ENCODE peak calls at places on chromosomes 12 and 14, in four cellular contexts. One of them, this sample, is unnamed.

GRCh38 chr14:69703047-69704046 is 63.6 kb upstream of the SRSF5 start:
- DNase-seq in NCI-H1105 treated with DMSO at 0.1 percent for 48 hours: no peak
- DNase-seq in NCI-H1436: no peak
- DNase-seq in NAMALWA: no peak
- DNase-seq in this sample: no peak

GRCh38 chr14:93987376-93987775 is 9.7 kb upstream of the CCDC197 start:
- DNase-seq in NCI-H1105 treated with DMSO at 0.1 percent for 48 hours: no peak
- DNase-seq in NCI-H1436: no peak
- DNase-seq in NAMALWA: no peak
- DNase-seq in this sample: no peak

GRCh38 chr14:25833341-25834121 is 764.3 kb downstream of the NOVA1 start:
- DNase-seq in NCI-H1105 treated with DMSO at 0.1 percent for 48 hours: peak; percentile 61
- DNase-seq in NCI-H1436: peak; percentile 34
- DNase-seq in NAMALWA: peak; percentile 57
- DNase-seq in this sample: peak; percentile 57

GRCh38 chr12:2354151-2354991 is 301.6 kb downstream of the CACNA1C start:
- DNase-seq in NCI-H1105 treated with DMSO at 0.1 percent for 48 hours: peak; percentile 30
- DNase-seq in NCI-H1436: peak; percentile 6
- DNase-seq in NAMALWA: peak; percentile 49
- DNase-seq in this sample: peak; percentile 65

GRCh38 chr12:43362910-43363694 is 188.9 kb downstream of the ADAMTS20 start:
- DNase-seq in NCI-H1105 treated with DMSO at 0.1 percent for 48 hours: no peak
- DNase-seq in NCI-H1436: no peak
- DNase-seq in NAMALWA: no peak
- DNase-seq in this sample: no peak

GRCh38 chr14:71931492-71932228 is 569 bp upstream of the RGS6 start:
- DNase-seq in NCI-H1105 treated with DMSO at 0.1 percent for 48 hours: peak; percentile 41
- DNase-seq in NCI-H1436: no peak
- DNase-seq in NAMALWA: no peak
- DNase-seq in this sample: no peak

GRCh38 chr14:101223147-101223546 is 319.6 kb upstream of the RTL1 start:
- DNase-seq in NCI-H1105 treated with DMSO at 0.1 percent for 48 hours: no peak
- DNase-seq in NCI-H1436: peak; percentile 37
- DNase-seq in NAMALWA: no peak
- DNase-seq in this sample: no peak

GRCh38 chr14:22243971-22244581 is 344.9 kb downstream of the DAD1 start:
- DNase-seq in NCI-H1105 treated with DMSO at 0.1 percent for 48 hours: no peak
- DNase-seq in NCI-H1436: no peak
- DNase-seq in NAMALWA: no peak
- DNase-seq in this sample: no peak

GRCh38 chr12:104177663-104178501 is 37.7 kb upstream of the TXNRD1 start:
- DNase-seq in NCI-H1105 treated with DMSO at 0.1 percent for 48 hours: no peak
- DNase-seq in NCI-H1436: no peak
- DNase-seq in NAMALWA: no peak
- DNase-seq in this sample: no peak

GRCh38 chr12:15701721-15702156 is 87.4 kb downstream of the EPS8 start:
- DNase-seq in NCI-H1105 treated with DMSO at 0.1 percent for 48 hours: no peak
- DNase-seq in NCI-H1436: no peak
- DNase-seq in NAMALWA: no peak
- DNase-seq in this sample: no peak

GRCh38 chr12:12891646-12892355 is 439 bp downstream of the GPRC5A start:
- DNase-seq in NCI-H1105 treated with DMSO at 0.1 percent for 48 hours: no peak
- DNase-seq in NCI-H1436: no peak
- DNase-seq in NAMALWA: no peak
- DNase-seq in this sample: no peak

GRCh38 chr12:106073179-106073578 is 65.6 kb downstream of the NUAK1 start:
- DNase-seq in NCI-H1105 treated with DMSO at 0.1 percent for 48 hours: no peak
- DNase-seq in NCI-H1436: no peak
- DNase-seq in NAMALWA: no peak
- DNase-seq in this sample: no peak

GRCh38 chr14:53472306-53472705 is 319.2 kb upstream of the DDHD1 start:
- DNase-seq in NCI-H1105 treated with DMSO at 0.1 percent for 48 hours: no peak
- DNase-seq in NCI-H1436: no peak
- DNase-seq in NAMALWA: no peak
- DNase-seq in this sample: no peak

GRCh38 chr12:115709410-115710065 is 568.0 kb downstream of the MED13L start:
- DNase-seq in NCI-H1105 treated with DMSO at 0.1 percent for 48 hours: peak; percentile 80
- DNase-seq in NCI-H1436: peak; percentile 42
- DNase-seq in NAMALWA: no peak
- DNase-seq in this sample: no peak

GRCh38 chr12:9243999-9244649 is 35.9 kb upstream of the PZP start:
- DNase-seq in NCI-H1105 treated with DMSO at 0.1 percent for 48 hours: no peak
- DNase-seq in NCI-H1436: no peak
- DNase-seq in NAMALWA: no peak
- DNase-seq in this sample: no peak

GRCh38 chr12:120884644-120885043 is 19.5 kb downstream of the SPPL3 start:
- DNase-seq in NCI-H1105 treated with DMSO at 0.1 percent for 48 hours: no peak
- DNase-seq in NCI-H1436: no peak
- DNase-seq in NAMALWA: no peak
- DNase-seq in this sample: no peak

GRCh38 chr14:78157855-78158436 is 12.2 kb upstream of the NRXN3 start:
- DNase-seq in NCI-H1105 treated with DMSO at 0.1 percent for 48 hours: no peak
- DNase-seq in NCI-H1436: no peak
- DNase-seq in NAMALWA: no peak
- DNase-seq in this sample: no peak

GRCh38 chr12:93390565-93391297 is 13.0 kb downstream of the NUDT4 start:
- DNase-seq in NCI-H1105 treated with DMSO at 0.1 percent for 48 hours: no peak
- DNase-seq in NCI-H1436: no peak
- DNase-seq in NAMALWA: no peak
- DNase-seq in this sample: no peak

GRCh38 chr12:65152586-65152985 is 16.8 kb upstream of the LEMD3 start:
- DNase-seq in NCI-H1105 treated with DMSO at 0.1 percent for 48 hours: no peak
- DNase-seq in NCI-H1436: no peak
- DNase-seq in NAMALWA: no peak
- DNase-seq in this sample: no peak

GRCh38 chr12:65505321-65506121 is 227.0 kb downstream of the MSRB3 start:
- DNase-seq in NCI-H1105 treated with DMSO at 0.1 percent for 48 hours: no peak
- DNase-seq in NCI-H1436: no peak
- DNase-seq in NAMALWA: no peak
- DNase-seq in this sample: no peak